ENCODE peak calls at places on chromosomes 4 and X, in nine cellular contexts. S is body of pancreas; W is cardiac fibroblast; Q is CD8-positive, alpha-beta T cell; M is cardiac muscle cell; N is heart left ventricle; B is fibroblast of the aortic adventitia; A is esophagus squamous epithelium; C is epithelial cell of esophagus. E is an unnamed sample.

GRCh38 chr4:180134116-180134866 is 2108.9 kb upstream of the TENM3 start:
- DNase-seq in S (peak), W (no peak), Q (no peak), M (peak), N (no peak), B (no peak), A (no peak), C (peak), E (no peak)

GRCh38 chr4:8593268-8594096 is 917 bp downstream of the CPZ start:
- DNase-seq in S (no peak), W (no peak), Q (no peak), M (no peak), N (no peak), B (no peak), A (no peak), C (no peak), E (no peak)

GRCh38 chr4:182715548-182715947 is 201.6 kb downstream of the DCTD start:
- DNase-seq in S (no peak), W (no peak), Q (no peak), M (no peak), N (no peak), B (no peak), A (no peak), C (no peak), E (no peak)

GRCh38 chr4:77092832-77093800 is 17.3 kb upstream of the CCNI start:
- DNase-seq in S (no peak), W (peak), Q (no peak), M (no peak), N (no peak), B (peak), A (no peak), C (peak), E (peak)

GRCh38 chr4:86891785-86892638 is at the start of gene C4orf36:
- DNase-seq in S (peak), W (peak), Q (no peak), M (peak), N (peak), B (no peak), A (peak), C (peak), E (peak)

GRCh38 chr4:139851133-139851532 is 185.5 kb downstream of the MGST2 start:
- DNase-seq in S (no peak), W (no peak), Q (no peak), M (no peak), N (no peak), B (no peak), A (no peak), C (no peak), E (no peak)

GRCh38 chrX:113421432-113421831 is 580.8 kb upstream of the AMOT start:
- DNase-seq in S (no peak), W (no peak), Q (no peak), M (no peak), N (no peak), B (peak), A (no peak), C (peak), E (peak)

GRCh38 chr4:154364012-154364863 is 127.4 kb downstream of the DCHS2 start:
- DNase-seq in S (no peak), W (no peak), Q (no peak), M (no peak), N (no peak), B (no peak), A (no peak), C (no peak), E (peak)

GRCh38 chr4:6476893-6477292 is 4.5 kb upstream of the PPP2R2C start:
- DNase-seq in S (no peak), W (no peak), Q (no peak), M (no peak), N (no peak), B (no peak), A (no peak), C (no peak), E (no peak)

GRCh38 chr4:154208424-154208823 is 283.2 kb downstream of the DCHS2 start:
- DNase-seq in S (no peak), W (no peak), Q (no peak), M (no peak), N (no peak), B (no peak), A (no peak), C (peak), E (peak)

GRCh38 chr4:139458999-139459398 is 5.1 kb downstream of the RAB33B start:
- DNase-seq in S (no peak), W (no peak), Q (no peak), M (no peak), N (no peak), B (peak), A (no peak), C (peak), E (peak)

GRCh38 chr4:165684177-165684870 is 188.7 kb upstream of the TLL1 start:
- DNase-seq in S (no peak), W (peak), Q (no peak), M (no peak), N (no peak), B (peak), A (no peak), C (peak), E (peak)

GRCh38 chrX:81957900-81958545 is 756.1 kb downstream of the SH3BGRL start:
- DNase-seq in S (no peak), W (no peak), Q (no peak), M (peak), N (no peak), B (no peak), A (no peak), C (peak), E (peak)

GRCh38 chr4:4477796-4478195 is 64.1 kb downstream of the STX18 start:
- DNase-seq in S (no peak), W (no peak), Q (no peak), M (no peak), N (no peak), B (peak), A (no peak), C (no peak), E (peak)

GRCh38 chrX:103734125-103734760 is 23.5 kb downstream of the TMEM31 start:
- DNase-seq in S (no peak), W (peak), Q (no peak), M (no peak), N (no peak), B (peak), A (no peak), C (peak), E (peak)

GRCh38 chrX:87582453-87582852 is 64.9 kb downstream of the KLHL4 start:
- DNase-seq in S (no peak), W (no peak), Q (no peak), M (no peak), N (no peak), B (no peak), A (no peak), C (no peak), E (no peak)

GRCh38 chrX:87580862-87581261 is 63.3 kb downstream of the KLHL4 start:
- DNase-seq in S (no peak), W (no peak), Q (no peak), M (peak), N (no peak), B (no peak), A (no peak), C (no peak), E (no peak)

GRCh38 chrX:87583679-87584078 is 66.1 kb downstream of the KLHL4 start:
- DNase-seq in S (peak), W (no peak), Q (no peak), M (peak), N (no peak), B (peak), A (no peak), C (peak), E (peak)

GRCh38 chrX:87578978-87579377 is 61.4 kb downstream of the KLHL4 start:
- DNase-seq in S (no peak), W (peak), Q (no peak), M (no peak), N (no peak), B (peak), A (no peak), C (peak), E (peak)
- TF ChIP-seq CTCF in S (no peak), W (peak), Q (no peak), M (peak), N (no peak), B (peak), A (no peak), C (no peak), E (peak)

GRCh38 chr4:56772134-56772533 is 49.4 kb downstream of the SPINK2 start:
- DNase-seq in S (no peak), W (no peak), Q (no peak), M (no peak), N (no peak), B (no peak), A (no peak), C (peak), E (no peak)
- H3K4me3 ChIP-seq in S (no peak), W (no peak), Q (no peak), M (no peak), N (no peak), B (no peak), A (no peak), C (no peak), E (no peak)

DNA sequence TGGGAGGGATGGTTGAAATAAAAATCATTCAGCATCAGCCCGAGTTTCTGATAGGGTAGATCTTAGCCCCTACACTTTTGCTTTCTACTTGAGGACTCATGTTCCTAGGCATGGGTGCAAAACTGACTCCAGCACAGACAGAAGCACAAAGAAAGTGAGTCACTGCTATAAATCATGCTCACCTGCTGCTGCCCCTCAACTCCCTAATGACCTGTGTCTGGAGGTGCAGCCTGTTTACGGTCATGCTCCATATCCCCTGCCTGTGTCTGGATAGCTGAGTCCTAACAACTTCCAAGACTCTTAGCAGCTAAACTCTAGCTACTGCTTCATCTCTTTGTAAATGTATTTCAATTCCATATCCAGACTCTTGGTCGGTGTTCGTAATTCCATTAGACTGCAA is 57.8 kb downstream of the ADGRA3 start:
- DNase-seq in S (no peak), W (no peak), Q (no peak), M (no peak), N (no peak), B (no peak), A (no peak), C (peak), E (peak)
- TF ChIP-seq CTCF in S (no peak), W (no peak), Q (no peak), M (no peak), N (no peak), B (no peak), A (no peak), C (no peak), E (no peak)

GRCh38 chr4:54090804-54091623 is 8.9 kb upstream of the GSX2 start:
- DNase-seq in S (peak), W (peak), Q (peak), M (no peak), N (peak), B (peak), A (no peak), C (peak), E (peak)
- H3K4me3 ChIP-seq in S (no peak), W (peak), Q (peak), M (peak), N (peak), B (peak), A (peak), C (peak), E (peak)

DNA sequence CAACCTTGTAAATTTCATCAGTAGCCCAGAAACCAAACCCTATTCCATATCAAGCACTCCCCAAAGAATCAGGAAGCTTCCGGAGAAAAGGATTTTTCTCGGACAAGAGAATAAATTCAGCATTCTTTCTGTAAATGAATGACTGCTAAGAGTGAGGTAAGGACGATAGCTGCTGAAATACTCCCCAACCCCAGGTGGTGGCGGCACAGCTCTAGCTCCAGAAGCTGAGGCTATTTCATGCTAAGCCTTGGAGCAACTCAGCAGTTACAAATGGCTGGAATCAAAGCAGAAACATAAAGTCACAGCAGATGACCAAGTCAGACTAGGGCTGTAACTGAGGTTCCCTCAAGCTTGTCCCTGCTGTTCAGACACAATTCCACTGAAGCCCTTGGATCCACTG is 13.9 kb upstream of the PCDH19 start:
- DNase-seq in S (no peak), W (peak), Q (no peak), M (peak), N (no peak), B (no peak), A (no peak), C (peak), E (peak)
- TF ChIP-seq CTCF in S (no peak), W (peak), Q (no peak), M (peak), N (no peak), B (peak), A (no peak), C (peak), E (peak)

GRCh38 chrX:3145716-3146115 is 104.4 kb downstream of the ARSF start:
- DNase-seq in S (no peak), W (no peak), Q (no peak), M (no peak), N (no peak), B (no peak), A (no peak), C (no peak), E (no peak)
- H3K4me3 ChIP-seq in S (no peak), W (no peak), Q (no peak), M (no peak), N (no peak), B (no peak), A (no peak), C (no peak), E (no peak)

GRCh38 chrX:63918611-63919010 is 133.6 kb upstream of the ARHGEF9 start:
- DNase-seq in S (no peak), W (no peak), Q (no peak), M (peak), N (peak), B (no peak), A (no peak), C (peak), E (peak)
- TF ChIP-seq CTCF in S (no peak), W (peak), Q (no peak), M (no peak), N (no peak), B (no peak), A (no peak), C (no peak), E (no peak)

GRCh38 chrX:109472939-109473713 is 8.8 kb downstream of the GUCY2F start:
- DNase-seq in S (no peak), W (peak), Q (no peak), M (peak), N (peak), B (peak), A (no peak), C (peak), E (peak)
- H3K4me3 ChIP-seq in S (no peak), W (no peak), Q (no peak), M (no peak), N (no peak), B (no peak), A (no peak), C (no peak), E (no peak)